ENCODE peak calls at places on chromosomes 12 and 14, in six cellular contexts. L, G, Z, K, V and P are unnamed samples.

GRCh38 chr14:91008759-91009409 is 51.6 kb downstream of the RPS6KA5 start:
- DNase-seq in G (no peak), Z (no peak), L (no peak), K (no peak), V (no peak), P (no peak)

GRCh38 chr12:67807808-67808207 is 159.3 kb downstream of the DYRK2 start:
- DNase-seq in L (no peak), V (peak), K (no peak), Z (no peak), G (peak), P (no peak)

GRCh38 chr14:89232366-89233070 is 184.5 kb downstream of the FOXN3 start:
- DNase-seq in V (no peak), Z (no peak), L (no peak), G (no peak), K (no peak), P (no peak)

GRCh38 chr12:108338915-108339657 is at the start of gene CMKLR1:
- DNase-seq in K (no peak), L (peak), G (no peak), V (no peak), Z (no peak), P (no peak)

GRCh38 chr14:70416717-70417349 is at the start of gene SYNJ2BP:
- DNase-seq in G (peak), L (peak), V (peak), K (peak), Z (peak), P (peak)

GRCh38 chr12:7113389-7113871 is 4.4 kb upstream of the C1RL start:
- DNase-seq in L (no peak), Z (no peak), V (peak), G (peak), K (no peak), P (no peak)

GRCh38 chr12:51351913-51352532 is 5.5 kb upstream of the CELA1 start:
- DNase-seq in Z (peak), K (peak), L (peak), V (peak), G (peak), P (peak)

GRCh38 chr12:40473979-40474378 is 218.3 kb upstream of the CNTN1 start:
- DNase-seq in L (no peak), Z (no peak), V (no peak), G (no peak), K (no peak), P (no peak)

GRCh38 chr12:51374346-51374745 is 16.9 kb downstream of the GALNT6 start:
- DNase-seq in L (no peak), Z (no peak), G (no peak), K (no peak), V (no peak), P (no peak)

GRCh38 chr12:5944688-5945070 is 380 bp downstream of the ANO2 start:
- DNase-seq in K (no peak), G (no peak), V (no peak), Z (peak), L (no peak), P (no peak)

GRCh38 chr14:50875359-50876090 is 3.7 kb downstream of the ABHD12B start:
- DNase-seq in K (no peak), Z (no peak), V (no peak), L (no peak), G (peak), P (no peak)

GRCh38 chr12:3145546-3146310 is 68.5 kb downstream of the TSPAN9 start:
- DNase-seq in L (no peak), Z (no peak), K (no peak), G (no peak), V (no peak), P (no peak)

GRCh38 chr12:6771509-6772330 is 600 bp upstream of the LAG3 start:
- DNase-seq in V (no peak), L (no peak), K (no peak), G (no peak), Z (no peak), P (no peak)

GRCh38 chr14:97446087-97446486 is 648.9 kb downstream of the VRK1 start:
- DNase-seq in V (no peak), K (no peak), Z (no peak), L (no peak), G (no peak), P (no peak)

GRCh38 chr12:71768900-71769299 is 14.2 kb downstream of the RAB21 start:
- DNase-seq in G (no peak), K (no peak), L (no peak), V (no peak), Z (no peak), P (no peak)

GRCh38 chr12:25107920-25108319 is 87.0 kb downstream of the DNAI7 start:
- DNase-seq in L (no peak), Z (no peak), G (no peak), K (no peak), V (no peak), P (no peak)

GRCh38 chr12:55746147-55746912 is 3.4 kb downstream of the GDF11 start:
- DNase-seq in Z (no peak), V (no peak), K (no peak), L (no peak), G (no peak), P (no peak)

GRCh38 chr12:26746315-26746714 is 86.7 kb downstream of the ITPR2 start:
- DNase-seq in L (no peak), G (peak), Z (peak), V (peak), K (no peak), P (no peak)

GRCh38 chr14:65492277-65492676 is 79.7 kb downstream of the FUT8 start:
- DNase-seq in L (no peak), V (no peak), G (no peak), Z (no peak), K (no peak), P (no peak)

GRCh38 chr12:110698171-110698902 is 9.4 kb upstream of the HVCN1 start:
- DNase-seq in Z (peak), L (peak), K (peak), G (peak), V (peak), P (peak)

GRCh38 chr14:67932708-67933107 is 113.1 kb downstream of the RAD51B start:
- DNase-seq in K (no peak), Z (no peak), G (no peak), V (no peak), L (no peak), P (no peak)

GRCh38 chr14:81423504-81423903 is 23.4 kb upstream of the STON2 start:
- DNase-seq in G (no peak), V (no peak), Z (no peak), K (no peak), L (no peak), P (no peak)

GRCh38 chr12:112180422-112180821 is 55.1 kb downstream of the TRAFD1 start:
- DNase-seq in Z (no peak), L (no peak), K (no peak), V (no peak), G (no peak), P (no peak)

GRCh38 chr14:34331728-34332623 is 130.1 kb downstream of the SPTSSA start:
- DNase-seq in Z (peak), K (peak), V (peak), G (peak), L (peak), P (peak)

GRCh38 chr12:49965836-49966235 is 4.2 kb downstream of the AQP5 start:
- DNase-seq in L (no peak), K (no peak), G (no peak), Z (no peak), V (no peak), P (no peak)

GRCh38 chr12:49964849-49965624 is 3.4 kb downstream of the AQP5 start:
- DNase-seq in K (no peak), L (no peak), Z (no peak), G (no peak), V (no peak), P (no peak)

GRCh38 chr12:49967042-49967776 is 5.5 kb downstream of the AQP5 start:
- DNase-seq in V (peak), G (peak), L (peak), K (peak), Z (peak), P (peak)

GRCh38 chr12:49967777-49968250 is 4.9 kb upstream of the AQP6 start:
- DNase-seq in K (no peak), L (no peak), V (no peak), Z (no peak), G (no peak), P (no peak)

DNA sequence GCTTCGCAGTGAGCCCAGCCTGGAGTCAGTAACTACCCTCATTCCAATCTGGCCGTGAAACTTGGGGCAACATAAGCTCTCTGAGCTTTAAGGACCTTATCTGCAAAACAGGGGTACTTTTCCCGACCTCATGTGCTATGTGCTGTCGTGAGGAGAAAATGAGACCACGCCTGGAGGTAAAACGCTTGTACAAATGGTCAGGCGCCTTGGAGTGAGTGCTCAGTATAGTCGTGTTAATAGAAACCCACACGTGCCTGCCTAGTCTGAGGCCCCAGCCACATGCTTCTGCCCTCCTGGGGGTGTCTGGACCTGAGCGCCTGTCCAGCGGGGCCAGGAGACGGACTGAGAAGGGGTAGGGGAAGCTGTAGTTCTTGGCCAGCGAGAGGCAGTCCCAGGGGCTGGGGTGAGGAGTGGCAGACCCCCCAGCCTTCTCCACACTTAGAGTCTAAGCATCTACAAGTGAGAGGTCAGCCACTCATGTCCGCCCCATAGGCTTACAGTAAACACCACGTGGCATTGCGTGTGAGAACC is 4.9 kb downstream of the AQP5 start:
- DNase-seq in Z (no peak), L (no peak), K (no peak), G (no peak), V (no peak), P (no peak)
- H2AFZ ChIP-seq in Z (no peak), L (no peak), K (no peak), G (peak), V (no peak), P (peak)

GRCh38 chr12:124437121-124437520 is 130.3 kb downstream of the NCOR2 start:
- DNase-seq in V (no peak), K (no peak), L (no peak), Z (no peak), G (no peak), P (no peak)

GRCh38 chr12:124434951-124435805 is 132.2 kb downstream of the NCOR2 start:
- DNase-seq in G (no peak), L (no peak), V (no peak), K (no peak), Z (no peak), P (no peak)

GRCh38 chr12:124436366-124436765 is 131.0 kb downstream of the NCOR2 start:
- DNase-seq in K (no peak), G (peak), L (no peak), V (no peak), Z (no peak), P (no peak)

GRCh38 chr12:124434364-124434763 is 133.0 kb downstream of the NCOR2 start:
- DNase-seq in K (peak), G (no peak), L (no peak), Z (no peak), V (no peak), P (no peak)

DNA sequence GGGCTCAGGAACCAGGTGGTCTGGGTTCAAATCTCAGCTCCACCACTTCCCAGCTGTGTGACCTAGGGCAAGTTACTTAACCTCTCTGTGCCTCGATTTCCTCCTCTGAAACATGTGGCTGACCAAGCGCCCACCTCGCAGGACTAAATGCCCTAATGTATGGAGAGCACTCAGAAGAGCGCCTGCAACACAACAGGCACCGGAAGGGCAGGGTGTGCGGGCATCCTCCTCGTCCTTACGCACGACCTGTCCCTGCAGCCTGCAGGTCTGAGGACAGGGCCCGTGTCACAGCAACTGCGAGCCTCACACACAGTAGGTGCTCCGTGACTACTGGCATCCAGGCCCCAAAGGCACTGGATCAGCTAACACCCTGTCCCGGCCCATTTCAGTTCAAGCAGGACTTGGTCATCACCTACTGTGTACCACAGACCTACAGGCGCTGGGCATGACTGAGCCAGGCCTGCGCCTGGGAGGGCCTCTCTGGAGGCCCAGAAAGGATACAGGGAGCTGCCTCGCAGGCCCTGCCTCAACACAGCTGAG is 131.5 kb downstream of the NCOR2 start:
- DNase-seq in L (no peak), Z (no peak), G (no peak), K (no peak), V (no peak), P (no peak)
- H3K4ac ChIP-seq in L (no peak), Z (no peak), G (no peak), K (peak), V (no peak), P (peak)

DNA sequence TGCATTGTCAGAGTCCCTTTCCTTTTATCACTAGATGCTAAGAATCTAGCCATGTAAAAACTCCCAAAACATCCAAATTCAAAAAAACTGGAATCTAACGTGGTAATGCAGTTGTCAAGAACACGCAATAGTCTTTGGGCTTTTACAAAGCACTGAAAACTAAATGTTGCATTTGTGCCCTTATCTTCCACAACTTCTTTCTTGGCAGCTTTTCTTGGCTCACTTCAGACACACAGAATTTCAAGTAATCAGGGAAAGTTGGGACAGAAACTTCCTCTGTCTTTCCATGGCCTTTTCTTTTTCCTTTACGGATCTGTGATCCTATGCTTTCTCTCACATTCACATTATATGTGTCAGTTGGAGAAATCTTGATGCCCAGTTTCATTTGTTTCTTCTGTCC is 136.0 kb downstream of the CRADD start:
- DNase-seq in K (no peak), V (no peak), L (no peak), Z (no peak), G (no peak), P (no peak)
- H2AFZ ChIP-seq in K (no peak), V (no peak), L (no peak), Z (no peak), G (no peak), P (no peak)

DNA sequence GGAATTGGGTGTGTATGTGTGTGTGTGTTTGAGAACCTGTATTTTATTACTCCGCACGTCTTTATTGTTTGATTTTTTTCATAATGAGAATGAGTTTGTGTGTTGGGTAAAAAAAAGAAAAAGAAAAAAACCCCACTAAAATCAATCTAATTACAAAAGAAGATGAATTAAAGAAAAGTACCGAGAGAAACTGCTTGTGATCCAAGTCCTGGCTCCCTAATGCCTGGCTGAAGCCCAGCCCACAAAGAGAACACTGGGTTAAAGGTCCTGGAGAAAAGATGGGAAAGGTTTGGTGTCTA is 571 bp upstream of the BCL2L2 start:
- DNase-seq in V (no peak), L (no peak), K (no peak), Z (no peak), G (no peak), P (no peak)
- H3K4ac ChIP-seq in V (peak), L (no peak), K (no peak), Z (peak), G (peak), P (no peak)

GRCh38 chr12:132444283-132444682 is 45.7 kb upstream of the FBRSL1 start:
- DNase-seq in V (no peak), G (no peak), K (no peak), Z (no peak), L (no peak), P (no peak)

GRCh38 chr12:132445884-132446471 is 44.0 kb upstream of the FBRSL1 start:
- DNase-seq in K (peak), G (peak), Z (peak), L (peak), V (no peak), P (peak)

GRCh38 chr12:132447327-132447720 is 42.6 kb upstream of the FBRSL1 start:
- DNase-seq in G (no peak), L (no peak), Z (no peak), K (no peak), V (no peak), P (no peak)

GRCh38 chr12:132446535-132447326 is 43.2 kb upstream of the FBRSL1 start:
- DNase-seq in G (no peak), V (no peak), L (no peak), K (no peak), Z (no peak), P (no peak)

DNA sequence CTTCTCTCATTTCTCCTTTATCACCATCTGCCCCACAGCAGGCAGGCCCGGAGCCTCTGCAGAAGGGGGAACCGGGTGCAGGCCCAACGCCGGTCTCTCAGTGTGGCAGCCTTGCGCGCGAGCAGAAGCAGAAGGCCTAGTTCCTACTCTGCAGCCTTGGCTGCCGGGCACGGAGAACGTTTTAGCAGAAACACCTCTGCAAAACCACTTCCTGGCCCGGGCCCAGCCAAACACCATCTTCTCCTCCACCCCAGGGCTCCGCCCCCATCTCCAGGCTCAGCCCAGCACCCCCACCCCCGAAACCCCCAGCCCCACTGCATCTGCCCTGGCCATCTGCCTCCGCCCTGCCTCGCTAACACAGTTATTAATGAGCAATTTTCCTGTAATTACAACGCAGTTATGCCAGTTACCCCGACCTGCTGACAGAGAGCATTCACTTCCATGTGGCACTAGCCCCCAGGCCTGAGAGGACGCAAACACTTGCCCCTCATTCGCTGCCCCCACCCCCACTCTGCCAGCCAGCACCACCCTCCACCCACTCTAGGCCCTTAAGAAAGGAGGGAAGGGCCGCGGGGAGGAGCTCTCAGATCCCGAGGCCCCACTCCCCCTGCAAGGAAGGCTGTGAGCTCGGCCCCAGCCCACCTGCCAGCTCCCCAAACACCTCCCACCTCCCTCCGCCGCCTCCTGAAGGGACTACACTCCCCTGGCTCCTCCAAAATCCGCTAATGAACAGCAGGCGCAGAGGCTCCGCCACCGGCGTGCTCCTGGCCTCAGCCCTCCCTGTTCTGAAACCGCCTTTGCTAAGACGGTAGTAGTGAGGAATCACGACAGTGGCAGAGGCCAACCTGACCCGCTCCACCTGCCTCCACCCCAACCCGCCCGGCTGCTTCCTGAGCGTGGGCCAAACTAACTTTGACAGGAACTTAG is 44.7 kb upstream of the FBRSL1 start:
- DNase-seq in K (no peak), L (peak), Z (no peak), G (no peak), V (no peak), P (no peak)
- H2AFZ ChIP-seq in K (peak), L (no peak), Z (no peak), G (peak), V (no peak), P (no peak)

DNA sequence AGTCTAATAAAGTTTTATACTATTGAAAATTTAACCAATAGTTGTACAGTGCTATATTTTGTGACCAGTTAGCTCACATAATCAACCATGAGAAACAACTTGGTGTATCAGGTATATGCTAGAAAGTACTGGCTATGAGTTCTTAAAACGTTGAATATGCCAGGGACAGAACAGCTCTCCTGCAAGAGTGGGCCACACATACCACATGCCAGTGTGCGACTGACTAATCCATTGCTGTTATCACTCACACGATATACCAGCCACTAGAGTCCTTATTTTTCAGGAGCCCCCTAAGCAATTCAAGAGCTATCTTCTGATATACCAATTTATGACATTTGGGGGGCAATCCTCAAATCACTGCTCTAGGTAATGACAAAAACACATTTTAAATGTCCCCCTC is 9.5 kb downstream of the PKP2 start:
- DNase-seq in Z (no peak), V (no peak), K (no peak), L (no peak), G (no peak), P (no peak)
- H3K4ac ChIP-seq in Z (peak), V (no peak), K (no peak), L (no peak), G (no peak), P (no peak)

GRCh38 chr12:120955232-120955631 is 23.1 kb upstream of the HNF1A start:
- DNase-seq in Z (no peak), V (no peak), G (no peak), L (peak), K (no peak), P (no peak)
- H2AFZ ChIP-seq in Z (no peak), V (no peak), G (no peak), L (no peak), K (no peak), P (no peak)

GRCh38 chr12:47226199-47226598 is 146.4 kb upstream of the AMIGO2 start:
- DNase-seq in L (no peak), G (no peak), Z (no peak), V (no peak), K (no peak), P (no peak)
- H3K4ac ChIP-seq in L (no peak), G (no peak), Z (no peak), V (no peak), K (no peak), P (no peak)